ENCODE peak calls at places on chromosome 22, in ten cellular contexts. Q is lung; E is CD4-positive, alpha-beta T cell; W is colonic mucosa; X is cardiac muscle cell; O is dorsolateral prefrontal cortex; G is transverse colon; I is RWPE1; T is upper lobe of right lung; B is heart right ventricle. F is an unnamed sample.

GRCh38 chr22:32218470-32218869 is 13.6 kb upstream of the RFPL2 start:
- DNase-seq in W (no peak), O (no peak), I (no peak), Q (no peak), B (no peak), T (no peak), G (no peak), E (no peak), X (no peak), F (no peak)

GRCh38 chr22:11629661-11630385 is 3898.2 kb upstream of the OR11H1 start:
- DNase-seq in Q (no peak), T (peak), B (no peak), O (no peak), I (no peak), G (no peak), E (no peak), X (no peak), W (no peak), F (no peak)

GRCh38 chr22:17233348-17234043 is 14.3 kb upstream of the ADA2 start:
- DNase-seq in B (no peak), X (no peak), O (no peak), T (no peak), W (no peak), Q (no peak), I (no peak), G (no peak), E (no peak), F (no peak)

GRCh38 chr22:29108137-29108536 is 35.3 kb downstream of the KREMEN1 start:
- DNase-seq in O (no peak), W (no peak), G (no peak), T (no peak), E (no peak), B (no peak), Q (no peak), X (peak), I (peak), F (no peak)

GRCh38 chr22:20234314-20234682 is 33.8 kb downstream of the RTN4R start:
- DNase-seq in Q (no peak), E (no peak), B (no peak), O (no peak), X (no peak), I (no peak), G (no peak), W (no peak), T (no peak), F (no peak)

GRCh38 chr22:44351685-44352377 is 39.1 kb upstream of the SHISAL1 start:
- DNase-seq in I (peak), G (peak), B (no peak), W (no peak), X (peak), E (no peak), Q (no peak), T (no peak), O (no peak), F (peak)

GRCh38 chr22:50271519-50271970 is 1.4 kb upstream of the MAPK11 start:
- DNase-seq in E (peak), B (peak), O (peak), G (peak), X (peak), T (peak), W (peak), Q (peak), I (peak), F (no peak)

GRCh38 chr22:32340437-32340836 is 17.2 kb upstream of the RFPL3 start:
- DNase-seq in T (no peak), Q (no peak), W (no peak), I (no peak), E (no peak), X (no peak), O (no peak), G (no peak), B (no peak), F (no peak)

GRCh38 chr22:11360632-11361031 is 4167.4 kb upstream of the OR11H1 start:
- DNase-seq in X (no peak), O (no peak), E (no peak), I (no peak), W (no peak), T (no peak), Q (no peak), G (no peak), B (no peak), F (no peak)

GRCh38 chr22:40628354-40629042 is 8.0 kb downstream of the MRTFA start:
- DNase-seq in W (no peak), E (no peak), Q (no peak), T (peak), X (peak), G (no peak), I (no peak), B (no peak), O (no peak), F (no peak)

GRCh38 chr22:40631925-40632324 is 4.6 kb downstream of the MRTFA start:
- DNase-seq in E (no peak), Q (no peak), W (no peak), O (no peak), X (no peak), I (no peak), T (no peak), B (no peak), G (no peak), F (no peak)

GRCh38 chr22:40624770-40625169 is 11.7 kb downstream of the MRTFA start:
- DNase-seq in I (no peak), E (no peak), W (no peak), O (no peak), X (no peak), G (no peak), B (no peak), T (no peak), Q (no peak), F (no peak)

GRCh38 chr22:40627612-40628011 is 8.9 kb downstream of the MRTFA start:
- DNase-seq in Q (no peak), W (no peak), E (no peak), X (no peak), I (no peak), B (no peak), G (no peak), O (no peak), T (no peak), F (no peak)

DNA sequence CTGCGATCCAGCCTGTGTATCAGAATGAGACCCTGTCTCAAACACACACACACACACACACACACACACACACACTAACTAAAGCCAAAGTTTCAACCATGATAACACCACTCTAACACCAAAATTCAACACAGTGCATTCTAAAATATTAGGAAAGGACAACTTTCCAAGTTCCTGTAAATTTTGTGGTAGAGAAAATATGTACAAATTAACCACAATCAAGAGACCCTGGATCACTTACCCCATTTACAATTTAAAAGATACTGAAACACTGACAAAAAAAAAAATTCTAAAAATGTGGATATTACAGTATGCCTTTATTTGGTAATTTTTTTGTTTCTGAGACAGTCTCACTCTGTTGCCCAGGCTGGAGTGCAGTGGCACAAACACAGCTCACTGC is 9.7 kb downstream of the MRTFA start:
- DNase-seq in O (no peak), T (no peak), X (peak), I (no peak), Q (no peak), G (no peak), W (no peak), E (no peak), B (no peak), F (no peak)
- H3K27ac ChIP-seq in O (no peak), T (no peak), X (no peak), I (peak), Q (no peak), G (no peak), W (no peak), E (no peak), B (no peak), F (no peak)

GRCh38 chr22:22059476-22060002 is 77.0 kb upstream of the TOP3B start:
- DNase-seq in E (no peak), Q (no peak), O (no peak), X (no peak), I (no peak), G (no peak), W (no peak), T (no peak), B (no peak), F (no peak)

GRCh38 chr22:22062306-22062793 is 79.8 kb upstream of the TOP3B start:
- DNase-seq in G (no peak), B (no peak), T (no peak), E (no peak), I (no peak), X (no peak), O (no peak), W (no peak), Q (no peak), F (no peak)

GRCh38 chr22:22060200-22061084 is 77.9 kb upstream of the TOP3B start:
- DNase-seq in T (peak), G (peak), Q (peak), X (peak), I (peak), B (peak), W (peak), E (peak), O (peak), F (peak)

GRCh38 chr22:22058649-22059475 is 76.3 kb upstream of the TOP3B start:
- DNase-seq in B (no peak), Q (no peak), X (no peak), G (no peak), W (no peak), E (no peak), O (no peak), T (no peak), I (no peak), F (no peak)

DNA sequence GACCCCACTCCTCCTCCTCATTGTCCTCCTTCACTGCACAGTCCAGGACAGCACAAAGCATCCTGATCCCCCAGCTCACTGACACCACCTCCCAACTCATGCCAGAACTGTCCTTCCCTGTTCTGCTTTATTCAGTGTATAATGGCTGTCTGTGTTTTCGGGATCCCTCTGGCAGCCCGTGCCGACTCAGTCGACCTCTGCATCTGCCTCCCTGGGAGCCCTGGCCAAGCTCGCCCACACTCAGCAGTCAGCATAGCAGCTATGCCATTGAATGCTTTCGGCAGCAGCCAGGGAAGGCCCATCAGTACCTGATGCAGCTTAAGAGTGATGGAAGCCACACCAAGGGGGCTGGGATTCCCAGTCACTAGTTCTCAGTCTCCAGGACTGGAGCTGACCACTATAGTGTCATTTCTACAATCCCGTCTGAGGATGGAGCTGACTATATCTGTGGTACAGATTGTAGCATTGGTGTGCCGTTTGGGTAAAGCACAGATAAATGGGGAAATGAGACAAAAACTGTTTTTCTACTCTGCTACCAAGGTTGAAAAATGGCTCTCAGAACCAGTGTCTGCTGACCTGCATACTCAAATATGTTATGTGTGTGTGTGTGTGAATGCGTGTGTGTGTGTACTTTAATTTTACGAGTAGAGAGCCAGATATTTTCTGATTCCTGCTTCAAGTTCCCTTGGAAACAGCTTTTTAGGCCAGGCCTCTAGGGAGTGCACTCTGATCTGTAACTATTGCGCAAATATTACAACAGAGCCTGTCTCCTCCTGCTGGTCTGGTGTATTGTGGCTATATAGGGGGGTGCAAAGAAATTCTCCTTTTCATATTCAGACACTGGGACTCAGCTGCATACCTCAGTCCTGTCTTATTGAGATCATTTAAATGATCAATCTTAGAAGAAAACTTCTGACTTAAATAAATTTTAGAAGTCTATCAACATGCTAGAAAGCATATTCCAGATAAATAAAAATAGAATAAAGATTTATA is 78.8 kb upstream of the TOP3B start:
- DNase-seq in T (no peak), Q (no peak), X (peak), O (peak), W (no peak), E (no peak), G (no peak), B (peak), I (peak), F (peak)
- TF ChIP-seq CTCF in T (peak), Q (no peak), X (peak), O (no peak), W (no peak), E (no peak), G (no peak), B (peak), I (peak), F (peak)

DNA sequence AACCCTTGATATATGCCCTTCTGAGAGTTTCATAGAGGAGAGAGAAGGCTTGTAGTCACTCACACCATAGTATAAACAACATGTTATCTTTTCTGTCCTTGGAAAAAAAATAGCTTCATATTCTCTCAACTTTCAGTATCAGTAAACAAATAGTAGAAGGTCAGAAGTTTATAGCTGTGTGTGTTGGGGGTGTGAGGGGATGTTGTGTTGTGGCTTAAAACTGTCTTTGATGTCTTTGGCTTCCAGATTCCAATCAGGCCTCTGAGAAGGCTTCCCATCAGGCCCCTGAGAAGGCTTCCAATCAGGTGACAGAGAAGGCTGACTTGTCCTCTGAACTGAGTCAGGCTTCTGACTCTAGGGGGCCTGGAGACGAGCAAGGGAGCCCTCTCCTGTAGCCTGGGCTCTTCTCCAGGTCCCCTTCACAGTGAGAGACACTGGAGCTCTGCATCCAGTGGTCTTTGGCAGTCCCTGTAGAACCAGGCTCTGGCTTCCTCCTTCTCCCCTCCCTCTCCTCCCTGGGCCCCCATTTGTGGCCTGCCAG is 9.3 kb downstream of the MTFP1 start:
- DNase-seq in G (no peak), O (no peak), B (no peak), W (no peak), Q (no peak), T (no peak), X (no peak), E (no peak), I (no peak), F (no peak)
- H3K27ac ChIP-seq in G (peak), O (peak), B (peak), W (no peak), Q (no peak), T (peak), X (no peak), E (peak), I (no peak), F (no peak)

GRCh38 chr22:30265131-30265720 is 1.4 kb downstream of the OSM start:
- DNase-seq in I (no peak), W (no peak), T (no peak), O (no peak), Q (no peak), G (no peak), X (no peak), E (no peak), B (no peak), F (no peak)

GRCh38 chr22:30261134-30261533 is 5.5 kb downstream of the OSM start:
- DNase-seq in W (no peak), B (no peak), E (no peak), I (no peak), X (no peak), O (no peak), T (no peak), Q (no peak), G (no peak), F (no peak)

GRCh38 chr22:30262112-30262511 is 4.5 kb downstream of the OSM start:
- DNase-seq in T (no peak), B (no peak), G (no peak), O (no peak), X (no peak), Q (no peak), W (no peak), I (no peak), E (no peak), F (no peak)

GRCh38 chr22:30263883-30264282 is 2.8 kb downstream of the OSM start:
- DNase-seq in X (no peak), Q (no peak), O (no peak), G (no peak), T (no peak), B (no peak), I (no peak), W (no peak), E (no peak), F (no peak)

DNA sequence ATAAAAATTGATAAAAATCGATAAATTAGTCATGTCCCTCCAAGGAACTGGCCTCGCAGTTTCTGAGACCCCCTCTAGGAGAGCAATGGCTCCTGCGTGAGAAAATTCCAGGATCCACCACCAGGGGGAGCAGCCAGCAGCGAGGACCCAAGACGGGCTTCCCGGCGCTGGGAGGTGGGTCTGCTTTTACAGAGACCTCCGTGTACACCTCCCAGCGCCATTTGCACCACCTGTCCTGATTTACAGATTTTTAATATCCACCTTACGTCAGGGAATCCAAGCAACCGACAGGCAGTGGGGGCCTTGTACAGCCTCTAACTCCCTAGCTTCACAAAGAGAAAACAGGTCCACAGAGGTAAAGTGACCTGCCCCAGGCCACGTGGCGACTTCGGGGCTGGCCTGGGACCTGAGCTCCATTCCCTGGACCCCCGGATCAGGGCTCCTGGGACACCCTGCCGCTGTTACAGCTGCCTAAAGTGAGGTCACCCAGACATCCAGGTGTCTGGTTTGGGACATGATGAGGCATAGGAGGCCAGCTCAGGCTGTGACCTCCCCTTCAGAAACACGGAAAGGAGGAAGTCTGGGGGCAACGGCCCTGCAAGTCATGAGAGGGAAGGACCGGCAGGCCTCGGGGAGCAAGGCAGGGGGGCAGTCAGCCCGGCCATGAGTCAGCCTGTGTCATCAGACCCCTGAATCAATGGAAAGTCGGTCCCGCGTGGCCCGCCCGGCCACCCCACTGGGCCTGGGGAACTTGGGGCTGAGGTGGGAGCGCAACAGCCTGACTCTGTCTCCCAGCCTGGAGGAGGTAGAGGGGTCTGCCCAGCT is 3.5 kb downstream of the OSM start:
- DNase-seq in W (peak), I (peak), E (peak), T (peak), X (peak), O (peak), Q (peak), B (peak), G (peak), F (no peak)
- TF ChIP-seq CTCF in W (peak), I (peak), E (peak), T (peak), X (peak), O (peak), Q (peak), B (peak), G (peak), F (peak)

GRCh38 chr22:42930810-42931420 is 73.8 kb upstream of the ARFGAP3 start:
- DNase-seq in E (no peak), X (no peak), B (peak), W (no peak), I (peak), G (no peak), Q (no peak), T (peak), O (no peak), F (peak)

GRCh38 chr22:42932197-42932519 is 75.1 kb upstream of the ARFGAP3 start:
- DNase-seq in O (no peak), E (no peak), X (no peak), I (no peak), G (no peak), B (no peak), Q (no peak), W (no peak), T (no peak), F (no peak)

GRCh38 chr22:42929838-42930155 is 72.7 kb upstream of the ARFGAP3 start:
- DNase-seq in T (no peak), E (no peak), W (no peak), X (no peak), I (no peak), Q (no peak), G (no peak), B (no peak), O (no peak), F (no peak)

GRCh38 chr22:42932857-42933782 is 76.0 kb upstream of the ARFGAP3 start:
- DNase-seq in E (no peak), G (no peak), B (peak), I (no peak), W (no peak), O (no peak), T (peak), Q (no peak), X (no peak), F (no peak)

GRCh38 chr22:42931421-42932196 is 74.5 kb upstream of the ARFGAP3 start:
- DNase-seq in I (no peak), G (no peak), W (no peak), X (peak), B (no peak), O (no peak), T (peak), Q (no peak), E (no peak), F (no peak)
- H3K27ac ChIP-seq in I (peak), G (peak), W (peak), X (no peak), B (peak), O (peak), T (peak), Q (peak), E (no peak), F (peak)

DNA sequence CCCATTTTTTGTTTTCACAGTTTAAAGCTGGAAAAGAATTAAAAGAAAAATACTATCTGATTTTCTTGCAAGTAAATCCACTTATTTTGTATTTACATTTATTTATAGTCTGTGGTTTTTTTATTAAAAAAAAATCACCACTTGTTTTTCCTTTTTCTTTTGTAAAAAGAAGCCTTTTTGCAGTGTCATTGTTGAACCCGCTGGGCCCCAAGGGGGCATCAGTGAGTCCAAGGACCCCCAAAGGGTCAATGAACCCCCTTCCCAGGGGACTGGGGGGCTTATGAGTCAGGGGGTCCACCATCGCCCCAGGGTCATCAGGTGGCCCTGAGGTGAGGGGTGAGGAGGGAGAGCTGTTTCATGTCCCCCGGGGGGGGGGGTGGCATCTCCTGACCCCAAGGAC is 34.0 kb upstream of the EIF3D start:
- DNase-seq in E (no peak), B (no peak), Q (no peak), T (no peak), W (no peak), O (no peak), G (no peak), I (no peak), X (no peak), F (no peak)
- TF ChIP-seq CTCF in E (no peak), B (no peak), Q (no peak), T (no peak), W (no peak), O (no peak), G (no peak), I (no peak), X (no peak), F (peak)

F was measured in brain microvascular endothelial cell.